ENCODE peak calls at places on chromosomes 5 and 9, in eight cellular contexts. T is NCI-H510A, Z is retina, M is GDM1, W is iPS-NIHi11, D is COR-L47, R is HL-60, Y is AG04449. O is an unnamed sample.
A peak's percentile ranks its signal among the peaks of the same experiment; 100 is the strongest.

GRCh38 chr9:134777153-134777552 is 103.5 kb upstream of the FCN2 start:
- DNase-seq in T (no peak), Z (no peak), M (no peak), W (no peak), D (no peak), R (no peak), Y (no peak), O (no peak)

GRCh38 chr5:118701796-118702195 is 286.6 kb downstream of the DTWD2 start:
- DNase-seq in T (no peak), Z (no peak), M (no peak), W (no peak), D (no peak), R (no peak), Y (no peak), O (no peak)

GRCh38 chr9:32378496-32378895 is 5.9 kb upstream of the ACO1 start:
- DNase-seq in T (peak; percentile 16), Z (peak; percentile 50), M (peak; percentile 51), W (peak; percentile 58), D (peak; percentile 72), R (peak; percentile 30), Y (no peak), O (peak; percentile 69)

GRCh38 chr5:113390224-113390623 is 44.6 kb downstream of the TSSK1B start:
- DNase-seq in T (no peak), Z (no peak), M (no peak), W (no peak), D (no peak), R (no peak), Y (no peak), O (no peak)

GRCh38 chr5:113340537-113340936 is 94.3 kb downstream of the TSSK1B start:
- DNase-seq in T (no peak), Z (no peak), M (no peak), W (no peak), D (no peak), R (no peak), Y (no peak), O (no peak)

GRCh38 chr9:108933231-108933630 is 693 bp downstream of the ELP1 start:
- DNase-seq in T (no peak), Z (no peak), M (no peak), W (no peak), D (peak; percentile 41), R (peak; percentile 7), Y (no peak), O (no peak)

GRCh38 chr5:58241383-58241782 is 218.5 kb downstream of the PLK2 start:
- DNase-seq in T (no peak), Z (no peak), M (no peak), W (no peak), D (no peak), R (no peak), Y (no peak), O (no peak)

GRCh38 chr9:1939926-1940368 is 75.2 kb upstream of the SMARCA2 start:
- DNase-seq in T (peak; percentile 9), Z (no peak), M (no peak), W (peak; percentile 71), D (peak; percentile 37), R (no peak), Y (no peak), O (peak; percentile 8)

O was measured in NCI-H748 treated with DMSO at 0.1 percent for 48 hours.